ENCODE peak calls at places on chromosome 12, in nine cellular contexts. P is uterus, Y is sigmoid colon, E is A549, S is HCT116, Q is H54, A is body of pancreas, G is ovary, V is stomach. L is an unnamed sample.

GRCh38 chr12:11814362-11814761 is 164.9 kb downstream of the ETV6 start:
- DNase-seq in Y (no peak), G (no peak), P (no peak), S (no peak), A (no peak), Q (peak; percentile 78), E (no peak), V (no peak), L (no peak)

GRCh38 chr12:122527478-122527944 is 462 bp downstream of the KNTC1 start:
- DNase-seq in P (no peak), Q (no peak), V (no peak), G (no peak), E (peak; percentile 27), A (no peak), Y (no peak), S (no peak), L (peak; percentile 71)

GRCh38 chr12:73181244-73181643 is 909.1 kb downstream of the TRHDE start:
- DNase-seq in P (no peak), G (no peak), S (no peak), A (no peak), Y (no peak), E (no peak), V (no peak), Q (no peak), L (no peak)

GRCh38 chr12:112350593-112351592 is 31.3 kb downstream of the HECTD4 start:
- DNase-seq in Q (no peak), Y (no peak), A (no peak), V (no peak), P (no peak), S (no peak), G (no peak), E (no peak), L (peak; percentile 99)

GRCh38 chr12:63319936-63320633 is 169.1 kb upstream of the AVPR1A start:
- DNase-seq in V (no peak), G (no peak), P (no peak), Q (no peak), Y (no peak), S (no peak), A (no peak), E (no peak), L (no peak)

GRCh38 chr12:49201595-49202295 is 12.9 kb upstream of the TUBA1A start:
- DNase-seq in A (no peak), Q (no peak), Y (no peak), P (peak; percentile 37), V (no peak), S (no peak), E (no peak), G (no peak), L (peak; percentile 24)

GRCh38 chr12:57243521-57244305 is 7.3 kb downstream of the STAC3 start:
- DNase-seq in Q (no peak), Y (peak; percentile 85), P (peak; percentile 68), V (peak; percentile 85), A (peak; percentile 86), E (peak; percentile 93), S (peak; percentile 74), G (peak; percentile 73), L (peak; percentile 88)

GRCh38 chr12:33439587-33440011 is at the start of gene SYT10:
- DNase-seq in Q (no peak), A (no peak), V (no peak), Y (no peak), P (no peak), S (no peak), G (no peak), E (no peak), L (peak; percentile 40)

GRCh38 chr12:64729909-64730584 is 29.2 kb downstream of the GNS start:
- DNase-seq in P (no peak), A (no peak), E (no peak), S (no peak), G (no peak), Y (no peak), V (no peak), Q (no peak), L (peak; percentile 28)

GRCh38 chr12:132359971-132360370 is 30.6 kb upstream of the GALNT9 start:
- DNase-seq in P (no peak), S (no peak), A (no peak), Q (no peak), Y (no peak), E (no peak), G (no peak), V (no peak), L (no peak)
- TF ChIP-seq POLR2A in P (no peak), S (no peak), A (no peak), Q (no peak), Y (no peak), E (no peak), G (no peak), V (no peak), L (no peak)

GRCh38 chr12:120399531-120399930 is 30.6 kb upstream of the MSI1 start:
- DNase-seq in P (no peak), Q (peak; percentile 60), V (no peak), Y (no peak), E (no peak), A (no peak), S (no peak), G (no peak), L (no peak)

GRCh38 chr12:120397827-120398563 is 29.0 kb upstream of the MSI1 start:
- DNase-seq in Y (no peak), V (peak; percentile 35), G (no peak), A (no peak), P (no peak), E (no peak), S (no peak), Q (no peak), L (no peak)

GRCh38 chr12:120388711-120389431 is 19.9 kb upstream of the MSI1 start:
- DNase-seq in P (no peak), A (no peak), V (no peak), Q (no peak), E (no peak), Y (no peak), S (no peak), G (no peak), L (no peak)

GRCh38 chr12:120390540-120391120 is 21.7 kb upstream of the MSI1 start:
- DNase-seq in Y (no peak), G (no peak), Q (no peak), A (no peak), V (no peak), S (no peak), E (no peak), P (no peak), L (no peak)

DNA sequence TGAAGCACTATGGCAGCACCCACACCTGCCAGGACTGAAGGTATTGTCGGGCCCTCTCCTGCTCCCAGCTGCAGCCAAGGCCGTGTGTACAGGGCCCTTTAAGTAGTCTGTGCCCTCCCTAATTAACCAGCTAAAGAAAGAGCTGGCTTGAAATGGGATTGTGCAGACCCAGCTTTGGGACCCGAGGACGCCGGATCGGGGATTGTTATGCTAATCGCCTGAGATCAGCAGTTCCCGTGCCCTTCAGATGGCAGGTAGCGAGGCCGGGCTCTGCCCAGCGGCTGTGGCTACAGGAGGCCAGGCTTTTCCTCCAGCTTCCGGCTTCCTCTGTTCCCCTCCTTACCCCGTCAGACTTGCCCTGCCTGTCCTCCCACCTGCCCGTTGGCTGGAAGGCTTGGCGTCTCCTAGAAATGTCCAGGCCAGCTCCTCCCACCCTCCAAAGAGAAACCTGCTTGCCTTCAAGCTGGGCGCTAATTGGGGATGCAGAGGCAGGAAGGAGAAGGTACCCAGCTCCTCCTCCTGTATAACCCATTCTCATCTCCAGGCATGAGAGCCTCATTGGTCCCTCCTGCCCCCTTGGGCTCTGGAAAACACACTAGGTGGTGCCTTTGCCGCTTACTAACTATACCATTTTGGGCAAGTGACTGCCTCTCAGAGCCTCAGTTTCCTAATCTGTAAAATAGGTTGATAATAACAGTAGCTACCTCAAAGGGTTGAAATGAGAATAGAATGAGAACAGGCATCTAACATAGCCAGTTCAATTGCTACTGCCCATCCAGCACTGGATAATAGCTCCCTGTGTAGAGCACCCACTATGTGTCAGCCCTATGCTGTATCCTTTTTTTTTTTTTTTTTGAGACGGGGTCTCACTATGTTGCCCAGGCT is 25.8 kb upstream of the MSI1 start:
- DNase-seq in Q (no peak), E (no peak), S (no peak), Y (no peak), V (peak; percentile 91), G (no peak), A (peak; percentile 79), P (no peak), L (no peak)
- TF ChIP-seq POLR2A in Q (no peak), E (no peak), S (no peak), Y (no peak), V (peak; percentile 21), G (no peak), A (peak; percentile 81), P (no peak), L (no peak)

DNA sequence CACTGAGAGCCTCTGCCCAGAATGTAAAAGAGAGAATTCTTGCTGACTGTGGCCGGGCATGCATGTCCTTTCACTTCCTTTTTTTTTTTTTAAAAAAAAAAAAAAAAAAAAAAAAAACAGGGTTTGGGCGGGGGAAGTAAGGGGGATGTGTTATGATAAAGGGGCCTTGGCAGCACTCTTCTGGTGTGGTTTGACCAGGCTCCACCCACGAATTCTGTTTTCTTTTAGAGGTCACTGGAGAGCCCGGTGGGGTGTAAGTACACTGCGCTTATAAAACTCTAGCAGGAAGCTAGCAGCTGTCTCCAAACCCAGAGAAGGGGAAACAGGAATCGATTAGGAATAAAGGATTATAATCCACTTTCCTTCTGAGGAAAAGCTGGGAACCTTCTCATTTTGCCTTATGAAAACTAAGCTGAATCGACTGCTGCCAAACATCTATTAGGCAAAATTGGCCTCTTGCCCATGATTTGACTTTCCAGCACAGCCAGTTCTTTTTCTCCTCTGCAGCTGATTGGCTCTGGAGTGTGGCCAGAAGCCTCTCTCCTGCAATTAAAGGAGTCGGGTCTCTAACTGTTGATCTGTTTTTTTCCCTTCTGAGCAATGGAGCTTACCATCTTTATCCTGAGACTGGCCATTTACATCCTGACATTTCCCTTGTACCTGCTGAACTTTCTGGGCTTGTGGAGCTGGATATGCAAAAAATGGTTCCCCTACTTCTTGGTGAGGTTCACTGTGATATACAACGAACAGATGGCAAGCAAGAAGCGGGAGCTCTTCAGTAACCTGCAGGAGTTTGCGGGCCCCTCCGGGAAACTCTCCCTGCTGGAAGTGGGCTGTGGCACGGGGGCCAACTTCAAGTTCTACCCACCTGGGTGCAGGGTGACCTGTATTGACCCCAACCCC is 27.7 kb upstream of the HIGD1C start:
- DNase-seq in Q (peak; percentile 28), P (peak; percentile 90), E (no peak), S (peak; percentile 34), A (peak; percentile 94), Y (peak; percentile 98), V (peak; percentile 95), G (peak; percentile 95), L (peak; percentile 93)
- TF ChIP-seq POLR2A in Q (no peak), P (peak; percentile 17), E (no peak), S (no peak), A (peak; percentile 62), Y (peak; percentile 35), V (no peak), G (no peak), L (peak; percentile 84)

DNA sequence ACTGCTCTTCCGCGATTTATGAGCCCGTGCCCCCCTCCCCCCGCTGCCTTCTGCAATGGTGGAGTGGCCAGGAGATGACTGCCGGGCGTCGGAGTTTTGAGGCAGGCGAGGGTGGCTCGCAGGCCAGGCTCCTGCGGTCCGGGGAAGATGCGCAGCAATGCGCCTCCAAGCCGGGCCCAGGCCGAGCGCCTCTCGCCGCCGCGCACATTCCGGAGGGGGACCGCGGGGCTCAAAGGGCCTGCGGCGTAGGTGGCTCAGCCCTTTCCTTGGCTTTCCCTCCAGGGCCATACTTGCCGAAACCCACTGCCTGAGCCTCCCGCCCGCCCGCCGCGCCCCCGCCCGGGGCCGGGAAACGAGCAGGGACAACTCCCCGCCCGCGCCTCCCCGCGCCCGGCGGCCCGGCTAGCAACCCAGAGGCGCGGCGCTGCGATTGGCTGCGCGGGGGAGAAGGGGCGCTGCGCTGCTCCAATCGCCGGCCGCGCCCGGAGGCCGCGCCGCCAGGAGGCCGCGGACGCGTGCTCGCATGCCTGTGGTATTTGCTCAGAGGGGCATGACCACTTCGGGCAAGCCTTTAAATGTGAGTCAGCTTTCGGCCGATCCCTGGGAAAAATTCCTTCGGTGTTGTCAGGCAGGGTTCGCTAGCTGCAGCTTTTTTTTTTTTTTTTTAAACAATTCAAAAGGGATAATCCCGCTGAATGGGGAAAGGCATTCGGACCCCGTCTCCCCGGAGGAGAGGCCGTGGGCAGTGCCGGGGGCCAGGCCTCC is 157.9 kb upstream of the PARP11 start:
- DNase-seq in S (peak; percentile 86), Y (peak; percentile 95), G (peak; percentile 84), V (peak; percentile 86), A (peak; percentile 93), P (peak; percentile 91), E (peak; percentile 95), Q (peak; percentile 97), L (peak; percentile 68)
- TF ChIP-seq POLR2A in S (no peak), Y (no peak), G (no peak), V (no peak), A (peak; percentile 70), P (peak; percentile 81), E (peak; percentile 28), Q (no peak), L (no peak)